ENCODE peak calls at places on chromosomes 1 and 21, in five cellular contexts. N, S, D, A and K are unnamed samples.

GRCh38 chr1:55560246-55560645 is 345.1 kb upstream of the USP24 start:
- DNase-seq in D (no peak), A (peak; percentile 28), N (no peak), S (no peak), K (no peak)

GRCh38 chr1:215022723-215023122 is 59.8 kb upstream of the KCNK2 start:
- DNase-seq in A (peak; percentile 86), S (no peak), D (no peak), N (no peak), K (peak; percentile 77)

GRCh38 chr1:187078321-187078720 is 249.6 kb downstream of the PLA2G4A start:
- DNase-seq in N (no peak), S (no peak), D (no peak), A (no peak), K (no peak)

GRCh38 chr21:36973986-36974850 is 7.7 kb upstream of the HLCS start:
- DNase-seq in A (no peak), S (no peak), D (no peak), N (no peak), K (no peak)

GRCh38 chr1:230935852-230936251 is 42.8 kb downstream of the TTC13 start:
- DNase-seq in D (no peak), A (no peak), S (no peak), N (no peak), K (no peak)

GRCh38 chr1:206103979-206104378 is 13.2 kb downstream of the AVPR1B start:
- DNase-seq in N (no peak), D (no peak), A (no peak), S (no peak), K (no peak)

GRCh38 chr1:171292799-171293198 is 21.2 kb upstream of the FMO4 start:
- DNase-seq in N (no peak), A (no peak), D (no peak), S (no peak), K (peak; percentile 45)

GRCh38 chr21:42735061-42735460 is 81.6 kb downstream of the PDE9A start:
- DNase-seq in D (no peak), S (no peak), N (no peak), A (no peak), K (no peak)

GRCh38 chr1:70003509-70003908 is 201.9 kb downstream of the LRRC40 start:
- DNase-seq in D (peak; percentile 65), N (no peak), A (no peak), S (peak; percentile 42), K (peak; percentile 37)

GRCh38 chr1:180636138-180636537 is 4.3 kb downstream of the XPR1 start:
- DNase-seq in D (no peak), A (peak; percentile 60), S (no peak), N (no peak), K (no peak)

GRCh38 chr1:175757381-175758015 is 14.1 kb upstream of the TNR start:
- DNase-seq in D (no peak), N (no peak), A (peak; percentile 23), S (peak; percentile 3), K (peak; percentile 12)

GRCh38 chr1:27400963-27401341 is 8.5 kb downstream of the GPR3 start:
- DNase-seq in S (no peak), A (no peak), D (no peak), N (no peak), K (no peak)

GRCh38 chr1:4425892-4426291 is 228.5 kb upstream of the AJAP1 start:
- DNase-seq in N (no peak), D (no peak), A (no peak), S (no peak), K (peak; percentile 1)

GRCh38 chr1:211698161-211699026 is 23.0 kb upstream of the NEK2 start:
- DNase-seq in A (peak; percentile 54), S (peak; percentile 31), D (no peak), N (peak; percentile 64), K (peak; percentile 68)

GRCh38 chr1:25773441-25774125 is 26.4 kb upstream of the SELENON start:
- DNase-seq in S (no peak), N (no peak), A (no peak), D (no peak), K (peak; percentile 26)

GRCh38 chr1:3993606-3994375 is 93.7 kb upstream of the C1orf174 start:
- DNase-seq in D (no peak), A (no peak), S (no peak), N (no peak), K (no peak)

GRCh38 chr1:211952299-211952698 is 83.1 kb downstream of the INTS7 start:
- DNase-seq in S (no peak), A (no peak), D (no peak), N (no peak), K (no peak)

GRCh38 chr1:22709891-22710687 is 550 bp upstream of the EPHB2 start:
- DNase-seq in A (peak; percentile 68), D (peak; percentile 20), S (no peak), N (no peak), K (peak; percentile 81)

GRCh38 chr1:208040714-208041393 is 129.9 kb upstream of the CD34 start:
- DNase-seq in D (no peak), S (no peak), A (no peak), N (no peak), K (no peak)